ENCODE peak calls at places on chromosome 11, in nine cellular contexts. Y is stomach, L is upper lobe of right lung, X is cardiac muscle cell, F is body of pancreas, I is lung, G is tibial nerve, U is esophagus squamous epithelium, B is thoracic aorta. Q is an unnamed sample.

GRCh38 chr11:21894492-21894891 is 298.4 kb upstream of the ANO5 start:
- DNase-seq in Y (no peak), L (no peak), X (no peak), F (no peak), I (no peak), G (no peak), U (no peak), B (no peak), Q (no peak)

GRCh38 chr11:68974421-68975194 is 6.2 kb downstream of the MRGPRD start:
- DNase-seq in Y (no peak), L (peak; percentile 10), X (no peak), F (no peak), I (no peak), G (no peak), U (no peak), B (no peak), Q (peak; percentile 72)

GRCh38 chr11:110177057-110177397 is 83.8 kb downstream of the ZC3H12C start:
- DNase-seq in Y (no peak), L (no peak), X (no peak), F (no peak), I (no peak), G (no peak), U (no peak), B (no peak), Q (no peak)

GRCh38 chr11:66291706-66292542 is at the start of gene TMEM151A:
- DNase-seq in Y (peak; percentile 44), L (no peak), X (no peak), F (no peak), I (no peak), G (no peak), U (no peak), B (no peak), Q (no peak)

GRCh38 chr11:72039108-72039850 is 40.6 kb downstream of the IL18BP start:
- DNase-seq in Y (peak; percentile 73), L (peak; percentile 82), X (peak; percentile 65), F (peak; percentile 77), I (peak; percentile 75), G (no peak), U (no peak), B (no peak), Q (peak; percentile 57)

GRCh38 chr11:61270354-61271070 is 24.6 kb downstream of the VWCE start:
- DNase-seq in Y (no peak), L (no peak), X (no peak), F (no peak), I (no peak), G (no peak), U (no peak), B (no peak), Q (no peak)

GRCh38 chr11:44775366-44776356 is 48.9 kb downstream of the TSPAN18 start:
- DNase-seq in Y (peak; percentile 64), L (no peak), X (peak; percentile 60), F (peak; percentile 61), I (peak; percentile 38), G (peak; percentile 23), U (no peak), B (no peak), Q (peak; percentile 75)

GRCh38 chr11:63839508-63840355 is 822 bp downstream of the MARK2 start:
- DNase-seq in Y (peak; percentile 54), L (peak; percentile 77), X (peak; percentile 46), F (peak; percentile 49), I (peak; percentile 44), G (peak; percentile 24), U (no peak), B (no peak), Q (peak; percentile 39)

GRCh38 chr11:16587670-16588069 is 150.8 kb upstream of the C11orf58 start:
- DNase-seq in Y (peak; percentile 25), L (no peak), X (no peak), F (peak; percentile 17), I (no peak), G (no peak), U (no peak), B (no peak), Q (no peak)

GRCh38 chr11:64867748-64868462 is 10.5 kb downstream of the EHD1 start:
- DNase-seq in Y (no peak), L (no peak), X (no peak), F (no peak), I (no peak), G (no peak), U (no peak), B (no peak), Q (no peak)

GRCh38 chr11:64870893-64871849 is 7.2 kb downstream of the EHD1 start:
- DNase-seq in Y (no peak), L (no peak), X (no peak), F (peak; percentile 38), I (no peak), G (no peak), U (no peak), B (no peak), Q (no peak)

GRCh38 chr11:64869571-64870175 is 8.7 kb downstream of the EHD1 start:
- DNase-seq in Y (no peak), L (no peak), X (peak; percentile 67), F (no peak), I (no peak), G (no peak), U (no peak), B (no peak), Q (no peak)

GRCh38 chr11:64870176-64870892 is 8.1 kb downstream of the EHD1 start:
- DNase-seq in Y (no peak), L (no peak), X (peak; percentile 92), F (no peak), I (no peak), G (no peak), U (no peak), B (no peak), Q (no peak)

GRCh38 chr11:64868904-64869570 is 9.4 kb downstream of the EHD1 start:
- DNase-seq in Y (no peak), L (no peak), X (peak; percentile 65), F (no peak), I (no peak), G (no peak), U (no peak), B (no peak), Q (no peak)
- H3K4me3 ChIP-seq in Y (no peak overlapping the region), L (no peak overlapping the region), X (no peak overlapping the region), F (no peak overlapping the region), I (no peak overlapping the region), G (no peak overlapping the region), U (peak overlapping the region; percentile 45), B (peak overlapping the region; percentile 51), Q (no peak overlapping the region)

GRCh38 chr11:5345831-5346230 is 2.5 kb upstream of the OR51B5 start:
- DNase-seq in Y (no peak), L (no peak), X (no peak), F (no peak), I (no peak), G (no peak), U (no peak), B (no peak), Q (no peak)

GRCh38 chr11:5349550-5349949 is 1.8 kb upstream of the OR51B6 start:
- DNase-seq in Y (no peak), L (no peak), X (no peak), F (no peak), I (no peak), G (no peak), U (no peak), B (no peak), Q (no peak)

GRCh38 chr11:5339771-5340322 is 3.5 kb downstream of the OR51B5 start:
- DNase-seq in Y (no peak), L (no peak), X (no peak), F (no peak), I (no peak), G (no peak), U (no peak), B (no peak), Q (no peak)

GRCh38 chr11:5348516-5349194 is 2.7 kb upstream of the OR51B6 start:
- DNase-seq in Y (no peak), L (no peak), X (no peak), F (no peak), I (no peak), G (no peak), U (no peak), B (no peak), Q (no peak)

DNA sequence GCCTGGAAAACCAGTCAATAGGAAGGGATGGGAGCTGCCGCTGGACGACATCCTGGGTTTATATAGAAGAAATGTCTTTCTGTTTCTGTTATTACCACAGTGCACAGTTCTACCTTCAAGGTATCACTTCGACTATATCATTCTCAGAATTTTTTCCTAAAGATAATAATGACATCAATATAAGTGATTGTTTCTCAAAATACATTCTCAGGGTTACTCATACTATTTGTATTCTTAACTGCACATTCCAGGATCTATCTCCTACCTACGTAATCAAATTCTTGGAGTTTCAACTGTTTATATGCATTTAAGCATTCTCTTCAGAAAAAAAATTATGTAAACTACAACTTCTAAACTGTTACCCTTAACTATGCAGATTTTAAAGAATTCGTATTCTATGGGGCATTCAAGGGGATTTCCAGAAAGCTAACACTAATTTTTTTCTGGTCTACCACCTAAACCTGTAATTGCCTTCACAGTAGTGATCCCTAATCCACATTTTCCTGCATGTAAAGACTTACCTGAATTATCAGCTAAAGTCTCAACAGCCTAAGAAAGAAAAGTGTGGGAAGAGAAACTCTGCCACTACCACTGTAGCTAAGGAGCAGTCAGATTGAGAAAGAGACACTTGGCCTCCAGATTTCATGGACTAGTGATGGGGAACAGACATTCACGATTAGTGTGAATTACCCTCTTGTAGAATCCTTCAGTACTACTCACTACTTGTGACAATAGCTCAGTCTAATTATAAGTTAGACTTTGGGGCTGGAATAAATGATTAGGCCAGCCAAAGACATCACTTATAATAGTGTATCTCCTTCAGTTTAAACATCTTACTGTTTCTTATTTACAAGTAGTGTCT is at the start of gene OR51B5:
- DNase-seq in Y (no peak), L (no peak), X (no peak), F (no peak), I (no peak), G (no peak), U (no peak), B (no peak), Q (no peak)
- H3K27ac ChIP-seq in Y (no peak within 1 kb of the TSS), L (no peak within 1 kb of the TSS), X (no peak within 1 kb of the TSS), F (no peak within 1 kb of the TSS), I (no peak within 1 kb of the TSS), G (no peak within 1 kb of the TSS), U (no peak within 1 kb of the TSS), B (no peak within 1 kb of the TSS), Q (no peak within 1 kb of the TSS)

GRCh38 chr11:34898474-34898873 is 17.7 kb downstream of the APIP start:
- DNase-seq in Y (no peak), L (no peak), X (no peak), F (no peak), I (no peak), G (no peak), U (no peak), B (no peak), Q (peak; percentile 60)
- H3K9me3 ChIP-seq in Y (peaks cover 43% of the 10 kb centered on the region), L (peaks cover 18% of the 10 kb centered on the region), X (no peaks in the 10 kb centered on the region), F (peaks cover 18% of the 10 kb centered on the region), I (peaks cover 10% of the 10 kb centered on the region), G (peaks cover 47% of the 10 kb centered on the region), U (no peaks in the 10 kb centered on the region), B (peaks cover 21% of the 10 kb centered on the region), Q (no peaks in the 10 kb centered on the region)

DNA sequence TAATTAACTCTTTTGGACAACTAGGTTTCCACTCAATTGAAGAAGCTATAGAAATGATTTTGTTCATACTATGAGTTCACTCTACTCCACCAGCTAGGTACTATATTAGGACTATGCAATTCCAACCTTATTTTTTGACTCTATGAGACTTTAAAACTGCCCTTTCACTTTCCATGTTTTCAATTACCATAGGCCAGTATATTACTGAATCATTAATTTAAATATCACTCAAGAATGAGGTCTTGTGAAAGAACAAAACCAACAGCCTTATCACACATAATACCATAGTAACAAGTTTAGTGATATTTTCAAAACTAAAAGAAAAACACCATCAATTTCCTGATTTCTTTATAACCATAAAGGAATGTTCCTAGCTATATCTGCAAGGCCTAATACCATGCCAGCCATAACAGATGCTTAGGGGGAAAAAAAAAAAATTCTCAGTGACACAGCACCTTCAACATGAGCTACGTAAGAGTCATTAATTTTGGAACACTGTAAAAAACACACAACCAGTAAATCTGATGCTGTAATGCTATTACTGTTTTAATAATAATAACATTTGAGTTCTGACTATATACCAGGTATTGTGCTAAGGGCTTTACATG is 6.1 kb downstream of the DCUN1D5 start:
- DNase-seq in Y (no peak), L (no peak), X (no peak), F (no peak), I (no peak), G (no peak), U (no peak), B (no peak), Q (no peak)
- H3K4me3 ChIP-seq in Y (no peak overlapping the region), L (no peak overlapping the region), X (no peak overlapping the region), F (no peak overlapping the region), I (no peak overlapping the region), G (no peak overlapping the region), U (no peak overlapping the region), B (no peak overlapping the region), Q (no peak overlapping the region)